ENCODE peak calls at places on chromosomes 3 and 15, in ten cellular contexts. V, Y, W, S, C, K, D, G, A and O are unnamed samples.

GRCh38 chr3:17182158-17182557 is 297.4 kb downstream of the PLCL2 start:
- DNase-seq in S (no peak), A (no peak), W (no peak), Y (no peak), D (no peak), G (no peak), C (no peak), V (no peak), K (no peak), O (peak; percentile 60)

GRCh38 chr15:67839358-67839928 is 402 bp downstream of the RNU6-1 start:
- DNase-seq in K (peak; percentile 38), G (no peak), S (peak; percentile 54), C (no peak), Y (no peak), W (peak; percentile 51), A (no peak), V (no peak), D (peak; percentile 66), O (peak; percentile 43)

GRCh38 chr3:127735767-127736693 is 63.3 kb downstream of the ABTB1 start:
- DNase-seq in C (no peak), Y (no peak), V (no peak), G (no peak), D (no peak), A (no peak), K (no peak), W (no peak), S (no peak), O (peak; percentile 83)

GRCh38 chr15:88904257-88904807 is 8.8 kb downstream of the MFGE8 start:
- DNase-seq in G (no peak), A (peak; percentile 14), V (no peak), Y (no peak), S (no peak), K (no peak), C (no peak), W (no peak), D (no peak), O (no peak)

GRCh38 chr3:90092994-90093393 is 985.6 kb downstream of the EPHA3 start:
- DNase-seq in A (no peak), S (no peak), Y (no peak), W (no peak), K (no peak), C (no peak), V (no peak), G (peak; percentile 18), D (peak; percentile 22), O (peak; percentile 6)

GRCh38 chr15:53716909-53717878 is 42.3 kb downstream of the WDR72 start:
- DNase-seq in D (no peak), G (peak; percentile 59), C (no peak), A (no peak), S (no peak), V (no peak), K (no peak), W (no peak), Y (no peak), O (no peak)

GRCh38 chr3:52722491-52722890 is 16.6 kb downstream of the SPCS1 start:
- DNase-seq in C (no peak), G (no peak), A (no peak), W (no peak), V (no peak), Y (no peak), K (no peak), D (no peak), S (no peak), O (no peak)

GRCh38 chr15:90097475-90097874 is 4.8 kb downstream of the IDH2 start:
- DNase-seq in K (no peak), G (no peak), V (no peak), A (no peak), C (no peak), D (no peak), S (no peak), W (peak; percentile 70), Y (no peak), O (peak; percentile 7)

GRCh38 chr3:64264491-64265109 is 39.3 kb upstream of the PRICKLE2 start:
- DNase-seq in Y (no peak), K (no peak), G (no peak), W (no peak), C (peak; percentile 30), S (no peak), D (no peak), A (no peak), V (no peak), O (peak; percentile 86)

GRCh38 chr3:33115024-33115768 is 1.4 kb downstream of the CRTAP start:
- DNase-seq in G (peak; percentile 72), D (no peak), Y (peak; percentile 79), W (no peak), C (peak; percentile 91), A (no peak), S (peak; percentile 11), K (peak; percentile 57), V (no peak), O (peak; percentile 96)

GRCh38 chr3:122219242-122219872 is 35.9 kb downstream of the CASR start:
- DNase-seq in C (no peak), V (no peak), A (no peak), K (no peak), S (no peak), W (no peak), G (no peak), Y (no peak), D (no peak), O (no peak)

GRCh38 chr3:27467545-27467944 is 16.6 kb downstream of the SLC4A7 start:
- DNase-seq in V (no peak), Y (no peak), W (no peak), G (no peak), D (peak; percentile 49), A (no peak), S (no peak), K (no peak), C (no peak), O (peak; percentile 72)

GRCh38 chr3:129286081-129286480 is 7.4 kb downstream of the HMCES start:
- DNase-seq in S (no peak), C (no peak), Y (no peak), W (no peak), D (peak; percentile 61), V (no peak), G (no peak), K (no peak), A (no peak), O (peak; percentile 97)

GRCh38 chr3:20546636-20547035 is 360.6 kb upstream of the SGO1 start:
- DNase-seq in D (no peak), A (no peak), S (no peak), K (no peak), G (no peak), W (no peak), C (no peak), Y (no peak), V (no peak), O (no peak)

GRCh38 chr3:130844462-130844861 is 49.4 kb upstream of the ATP2C1 start:
- DNase-seq in A (no peak), V (no peak), G (no peak), D (no peak), S (no peak), K (no peak), C (no peak), W (no peak), Y (no peak), O (no peak)

GRCh38 chr15:98904466-98905048 is 103.0 kb downstream of the PGPEP1L start:
- DNase-seq in A (no peak), K (peak; percentile 62), V (no peak), C (no peak), G (peak; percentile 47), W (no peak), S (no peak), D (peak; percentile 81), Y (no peak), O (peak; percentile 85)

GRCh38 chr3:23763040-23763477 is 42.7 kb upstream of the UBE2E1 start:
- DNase-seq in G (peak; percentile 66), V (no peak), A (no peak), D (no peak), W (no peak), C (no peak), K (peak; percentile 20), S (no peak), Y (no peak), O (peak; percentile 35)

GRCh38 chr3:355622-356021 is 159.1 kb downstream of the CHL1 start:
- DNase-seq in D (no peak), Y (no peak), G (no peak), S (no peak), C (peak; percentile 73), V (no peak), K (no peak), A (no peak), W (no peak), O (peak; percentile 22)